ENCODE peak calls at places on chromosomes 4 and X, in six cellular contexts. L is H1, E is T-helper 2 cell, X is frontal cortex, M is PC-9, N is EH. D is an unnamed sample.

GRCh38 chr4:1567808-1568581 is 116.1 kb downstream of the FAM53A start:
- DNase-seq in X (no peak), L (no peak), E (peak; percentile 7), M (no peak), N (no peak), D (no peak)

GRCh38 chrX:52422884-52423283 is 54.1 kb downstream of the XAGE2 start:
- DNase-seq in X (no peak), L (no peak), N (peak; percentile 81), M (no peak), E (no peak), D (peak; percentile 71)

GRCh38 chr4:30948653-30949052 is 228.5 kb downstream of the PCDH7 start:
- DNase-seq in E (no peak), X (no peak), L (no peak), M (peak; percentile 92), N (peak; percentile 8), D (peak; percentile 10)

GRCh38 chr4:78100060-78100459 is 42.9 kb downstream of the FRAS1 start:
- DNase-seq in M (no peak), N (peak; percentile 6), L (no peak), E (no peak), X (no peak), D (no peak)

GRCh38 chr4:108004646-108005045 is 15.0 kb downstream of the HADH start:
- DNase-seq in M (no peak), X (no peak), N (no peak), E (no peak), L (no peak), D (no peak)

GRCh38 chr4:78768447-78769177 is 7.5 kb upstream of the BMP2K start:
- DNase-seq in E (no peak), M (peak; percentile 48), N (peak; percentile 67), X (no peak), L (no peak), D (peak; percentile 62)

GRCh38 chrX:15206306-15206705 is 63.6 kb downstream of the ASB9 start:
- DNase-seq in E (no peak), N (no peak), L (no peak), X (no peak), M (no peak), D (no peak)

GRCh38 chr4:30728291-30728690 is 8.1 kb downstream of the PCDH7 start:
- DNase-seq in N (no peak), M (no peak), X (no peak), L (no peak), E (no peak), D (no peak)

GRCh38 chr4:30770049-30770549 is 49.9 kb downstream of the PCDH7 start:
- DNase-seq in X (no peak), M (peak; percentile 95), L (no peak), E (no peak), N (peak; percentile 32), D (peak; percentile 15)

GRCh38 chr4:86482851-86483490 is 111.1 kb upstream of the PTPN13 start:
- DNase-seq in L (peak; percentile 60), E (no peak), M (no peak), X (no peak), N (peak; percentile 39), D (peak; percentile 21)

GRCh38 chrX:50838820-50839600 is 25.0 kb upstream of the SHROOM4 start:
- DNase-seq in M (peak; percentile 67), E (no peak), L (no peak), X (no peak), N (peak; percentile 46), D (no peak)

D was measured in EL.